ENCODE peak calls at places on chromosomes 16 and 17, in four cellular contexts. B is AG04449, X is progenitor cell of endocrine pancreas, I is A172. A is an unnamed sample.
A peak's percentile ranks its signal among the peaks of the same experiment; 100 is the strongest.

GRCh38 chr17:37787055-37787720 is 42.3 kb upstream of the HNF1B start:
- DNase-seq in B (no peak), X (no peak), I (no peak), A (peak; percentile 98)

GRCh38 chr16:86261379-86261778 is 248.9 kb upstream of the FOXF1 start:
- DNase-seq in B (no peak), X (no peak), I (peak; percentile 82), A (peak; percentile 76)

GRCh38 chr16:29743827-29744531 is 1.8 kb downstream of the C16orf54 start:
- DNase-seq in B (no peak), X (no peak), I (no peak), A (no peak)

GRCh38 chr17:76593338-76593737 is 7.7 kb upstream of the ST6GALNAC2 start:
- DNase-seq in B (no peak), X (no peak), I (peak; percentile 76), A (no peak)

GRCh38 chr16:72827907-72828306 is 220.0 kb downstream of the ZFHX3 start:
- DNase-seq in B (no peak), X (no peak), I (no peak), A (no peak)

GRCh38 chr17:8537734-8538133 is 92.8 kb downstream of the MYH10 start:
- DNase-seq in B (no peak), X (no peak), I (no peak), A (no peak)

GRCh38 chr16:85870159-85870558 is 28.8 kb upstream of the IRF8 start:
- DNase-seq in B (no peak), X (no peak), I (no peak), A (no peak)

GRCh38 chr16:3283525-3284447 is 495 bp downstream of the ZNF263 start:
- DNase-seq in B (no peak), X (peak; percentile 9), I (no peak), A (no peak)

GRCh38 chr17:61508912-61509311 is 56.7 kb downstream of the TBX4 start:
- DNase-seq in B (no peak), X (no peak), I (no peak), A (no peak)

GRCh38 chr16:27432600-27432957 is 30.6 kb downstream of the IL21R start:
- DNase-seq in B (no peak), X (peak; percentile 6), I (peak; percentile 89), A (no peak)

GRCh38 chr16:26645629-26646028 is 421.1 kb upstream of the C16orf82 start:
- DNase-seq in B (no peak), X (peak; percentile 34), I (no peak), A (peak; percentile 14)

GRCh38 chr16:72554935-72555334 is 383.0 kb upstream of the PMFBP1 start:
- DNase-seq in B (no peak), X (no peak), I (no peak), A (peak; percentile 20)

GRCh38 chr16:1466968-1467521 is 7.8 kb downstream of the CLCN7 start:
- DNase-seq in B (no peak), X (no peak), I (peak; percentile 44), A (no peak)

GRCh38 chr17:33401253-33401652 is 108.2 kb upstream of the ASIC2 start:
- DNase-seq in B (no peak), X (no peak), I (no peak), A (no peak)

GRCh38 chr17:4807534-4808377 is 804 bp downstream of the PLD2 start:
- DNase-seq in B (no peak), X (no peak), I (no peak), A (no peak)

GRCh38 chr17:51677875-51678274 is 417.5 kb downstream of the UTP18 start:
- DNase-seq in B (no peak), X (no peak), I (no peak), A (no peak)

GRCh38 chr16:75762746-75763145 is 36.5 kb upstream of the CPHXL start:
- DNase-seq in B (no peak), X (no peak), I (no peak), A (no peak)

GRCh38 chr17:78798695-78799559 is 16.9 kb upstream of the CYTH1 start:
- DNase-seq in B (no peak), X (no peak), I (no peak), A (no peak)

GRCh38 chr17:68198931-68199836 is 48.7 kb upstream of the AMZ2 start:
- DNase-seq in B (no peak), X (no peak), I (no peak), A (no peak)

GRCh38 chr16:71229344-71229743 is 1.2 kb downstream of the HYDIN start:
- DNase-seq in B (no peak), X (no peak), I (no peak), A (no peak)

GRCh38 chr17:77821114-77821513 is 137.4 kb upstream of the TNRC6C start:
- DNase-seq in B (no peak), X (no peak), I (no peak), A (no peak)

GRCh38 chr16:57884655-57885133 is 82.4 kb upstream of the KIFC3 start:
- DNase-seq in B (no peak), X (no peak), I (no peak), A (no peak)

GRCh38 chr16:15404792-15405191 is 9.2 kb downstream of the MPV17L start:
- DNase-seq in B (no peak), X (no peak), I (peak; percentile 25), A (no peak)

GRCh38 chr16:65621640-65622039 is 499.8 kb upstream of the CDH11 start:
- DNase-seq in B (no peak), X (no peak), I (no peak), A (no peak)

GRCh38 chr17:1730345-1731193 is 6.1 kb downstream of the WDR81 start:
- DNase-seq in B (no peak), X (no peak), I (peak; percentile 83), A (no peak)

GRCh38 chr17:7882068-7882467 is 6.5 kb upstream of the CHD3 start:
- DNase-seq in B (no peak), X (no peak), I (no peak), A (no peak)

GRCh38 chr16:75319513-75320401 is 68.3 kb upstream of the BCAR1 start:
- DNase-seq in B (peak; percentile 74), X (no peak), I (peak; percentile 84), A (peak; percentile 25)

GRCh38 chr16:17205279-17206139 is 265.3 kb downstream of the XYLT1 start:
- DNase-seq in B (peak; percentile 57), X (no peak), I (no peak), A (peak; percentile 17)

GRCh38 chr17:18176152-18176551 is 7.5 kb upstream of the ALKBH5 start:
- DNase-seq in B (no peak), X (no peak), I (no peak), A (no peak)

GRCh38 chr17:62827722-62828498 is 19.8 kb upstream of the MARCHF10 start:
- DNase-seq in B (no peak), X (no peak), I (no peak), A (no peak)

GRCh38 chr16:83728518-83728917 is 79.3 kb upstream of the HSBP1 start:
- DNase-seq in B (no peak), X (no peak), I (no peak), A (no peak)

GRCh38 chr17:33109331-33110072 is 117.9 kb downstream of the SPACA3 start:
- DNase-seq in B (no peak), X (no peak), I (no peak), A (peak; percentile 22)

GRCh38 chr17:75894049-75894742 is 2.6 kb downstream of the TRIM65 start:
- DNase-seq in B (no peak), X (no peak), I (no peak), A (no peak)

GRCh38 chr17:40331743-40332641 is 23.0 kb downstream of the RARA start:
- DNase-seq in B (no peak), X (no peak), I (peak; percentile 85), A (peak; percentile 98)